ENCODE peak calls at places on chromosomes 3 and 15, in six cellular contexts. One of them, this sample, is unnamed.

GRCh38 chr15:71250936-71251468 is 135.7 kb downstream of the THSD4 start:
- DNase-seq in sigmoid colon: no peak
- DNase-seq in glomerular endothelial cell: no peak
- DNase-seq in iPS-NIHi11: no peak
- DNase-seq in stimulated activated CD8-positive, alpha-beta memory T cell treated with anti-CD3 and anti-CD28 coated beads, Interleukin-4, amount 100 ng/mL, for 24 hours: no peak
- DNase-seq in T-helper 17 cell: no peak
- DNase-seq in this sample: no peak

GRCh38 chr15:76875911-76876310 is 29.2 kb downstream of the SCAPER start:
- DNase-seq in iPS-NIHi11: no peak
- DNase-seq in T-helper 17 cell: no peak
- DNase-seq in sigmoid colon: no peak
- DNase-seq in stimulated activated CD8-positive, alpha-beta memory T cell treated with anti-CD3 and anti-CD28 coated beads, Interleukin-4, amount 100 ng/mL, for 24 hours: no peak
- DNase-seq in glomerular endothelial cell: no peak
- DNase-seq in this sample: no peak

GRCh38 chr15:59266015-59266414 is 59.4 kb downstream of the LDHAL6B start:
- DNase-seq in iPS-NIHi11: no peak
- DNase-seq in T-helper 17 cell: no peak
- DNase-seq in sigmoid colon: no peak
- DNase-seq in stimulated activated CD8-positive, alpha-beta memory T cell treated with anti-CD3 and anti-CD28 coated beads, Interleukin-4, amount 100 ng/mL, for 24 hours: no peak
- DNase-seq in glomerular endothelial cell: no peak
- DNase-seq in this sample: no peak

GRCh38 chr15:81270781-81271491 is 53.0 kb downstream of the STARD5 start:
- DNase-seq in glomerular endothelial cell: no peak
- DNase-seq in sigmoid colon: no peak
- DNase-seq in iPS-NIHi11: no peak
- DNase-seq in T-helper 17 cell: no peak
- DNase-seq in stimulated activated CD8-positive, alpha-beta memory T cell treated with anti-CD3 and anti-CD28 coated beads, Interleukin-4, amount 100 ng/mL, for 24 hours: no peak
- DNase-seq in this sample: no peak

GRCh38 chr15:98994892-98995291 is 12.7 kb downstream of the PGPEP1L start:
- DNase-seq in T-helper 17 cell: no peak
- DNase-seq in iPS-NIHi11: no peak
- DNase-seq in glomerular endothelial cell: no peak
- DNase-seq in stimulated activated CD8-positive, alpha-beta memory T cell treated with anti-CD3 and anti-CD28 coated beads, Interleukin-4, amount 100 ng/mL, for 24 hours: no peak
- DNase-seq in sigmoid colon: no peak
- DNase-seq in this sample: no peak

GRCh38 chr3:156749244-156749643 is 74.9 kb downstream of the TIPARP start:
- DNase-seq in iPS-NIHi11: peak; percentile 42
- DNase-seq in sigmoid colon: no peak
- DNase-seq in stimulated activated CD8-positive, alpha-beta memory T cell treated with anti-CD3 and anti-CD28 coated beads, Interleukin-4, amount 100 ng/mL, for 24 hours: no peak
- DNase-seq in glomerular endothelial cell: no peak
- DNase-seq in T-helper 17 cell: no peak
- DNase-seq in this sample: peak; percentile 64

GRCh38 chr3:140292684-140293083 is 357.7 kb downstream of the CLSTN2 start:
- DNase-seq in stimulated activated CD8-positive, alpha-beta memory T cell treated with anti-CD3 and anti-CD28 coated beads, Interleukin-4, amount 100 ng/mL, for 24 hours: no peak
- DNase-seq in glomerular endothelial cell: no peak
- DNase-seq in iPS-NIHi11: no peak
- DNase-seq in T-helper 17 cell: no peak
- DNase-seq in sigmoid colon: no peak
- DNase-seq in this sample: no peak

GRCh38 chr15:68316061-68316804 is 38.7 kb downstream of the FEM1B start:
- DNase-seq in iPS-NIHi11: peak; percentile 68
- DNase-seq in stimulated activated CD8-positive, alpha-beta memory T cell treated with anti-CD3 and anti-CD28 coated beads, Interleukin-4, amount 100 ng/mL, for 24 hours: no peak
- DNase-seq in glomerular endothelial cell: no peak
- DNase-seq in T-helper 17 cell: no peak
- DNase-seq in sigmoid colon: peak; percentile 58
- DNase-seq in this sample: no peak

GRCh38 chr3:156513619-156514018 is 41.3 kb downstream of the SSR3 start:
- DNase-seq in glomerular endothelial cell: no peak
- DNase-seq in sigmoid colon: no peak
- DNase-seq in iPS-NIHi11: no peak
- DNase-seq in stimulated activated CD8-positive, alpha-beta memory T cell treated with anti-CD3 and anti-CD28 coated beads, Interleukin-4, amount 100 ng/mL, for 24 hours: no peak
- DNase-seq in T-helper 17 cell: no peak
- DNase-seq in this sample: no peak

GRCh38 chr15:41659190-41659589 is 1.0 kb upstream of the MGA start:
- DNase-seq in sigmoid colon: no peak
- DNase-seq in glomerular endothelial cell: no peak
- DNase-seq in stimulated activated CD8-positive, alpha-beta memory T cell treated with anti-CD3 and anti-CD28 coated beads, Interleukin-4, amount 100 ng/mL, for 24 hours: no peak
- DNase-seq in iPS-NIHi11: no peak
- DNase-seq in T-helper 17 cell: no peak
- DNase-seq in this sample: no peak

GRCh38 chr3:61936344-61936937 is 375.1 kb downstream of the PTPRG start:
- DNase-seq in iPS-NIHi11: peak; percentile 49
- DNase-seq in sigmoid colon: no peak
- DNase-seq in glomerular endothelial cell: peak; percentile 27
- DNase-seq in T-helper 17 cell: no peak
- DNase-seq in stimulated activated CD8-positive, alpha-beta memory T cell treated with anti-CD3 and anti-CD28 coated beads, Interleukin-4, amount 100 ng/mL, for 24 hours: no peak
- DNase-seq in this sample: peak; percentile 28

GRCh38 chr15:85479071-85479647 is 98.8 kb downstream of the AKAP13 start:
- DNase-seq in sigmoid colon: no peak
- DNase-seq in iPS-NIHi11: no peak
- DNase-seq in stimulated activated CD8-positive, alpha-beta memory T cell treated with anti-CD3 and anti-CD28 coated beads, Interleukin-4, amount 100 ng/mL, for 24 hours: no peak
- DNase-seq in T-helper 17 cell: no peak
- DNase-seq in glomerular endothelial cell: peak; percentile 63
- DNase-seq in this sample: peak; percentile 35

GRCh38 chr3:136906725-136907124 is 44.7 kb downstream of the NCK1 start:
- DNase-seq in T-helper 17 cell: no peak
- DNase-seq in sigmoid colon: no peak
- DNase-seq in iPS-NIHi11: no peak
- DNase-seq in glomerular endothelial cell: no peak
- DNase-seq in stimulated activated CD8-positive, alpha-beta memory T cell treated with anti-CD3 and anti-CD28 coated beads, Interleukin-4, amount 100 ng/mL, for 24 hours: no peak
- DNase-seq in this sample: no peak

GRCh38 chr3:130081371-130081881 is at the start of gene ALG1L2:
- DNase-seq in iPS-NIHi11: no peak
- DNase-seq in glomerular endothelial cell: peak; percentile 25
- DNase-seq in sigmoid colon: no peak
- DNase-seq in T-helper 17 cell: no peak
- DNase-seq in stimulated activated CD8-positive, alpha-beta memory T cell treated with anti-CD3 and anti-CD28 coated beads, Interleukin-4, amount 100 ng/mL, for 24 hours: no peak
- DNase-seq in this sample: no peak

GRCh38 chr15:68447976-68448755 is 16.2 kb upstream of the ITGA11 start:
- DNase-seq in sigmoid colon: no peak
- DNase-seq in glomerular endothelial cell: no peak
- DNase-seq in T-helper 17 cell: no peak
- DNase-seq in iPS-NIHi11: no peak
- DNase-seq in stimulated activated CD8-positive, alpha-beta memory T cell treated with anti-CD3 and anti-CD28 coated beads, Interleukin-4, amount 100 ng/mL, for 24 hours: no peak
- DNase-seq in this sample: no peak

GRCh38 chr3:72058493-72059081 is 273.6 kb upstream of the PROK2 start:
- DNase-seq in stimulated activated CD8-positive, alpha-beta memory T cell treated with anti-CD3 and anti-CD28 coated beads, Interleukin-4, amount 100 ng/mL, for 24 hours: no peak
- DNase-seq in T-helper 17 cell: no peak
- DNase-seq in sigmoid colon: peak; percentile 70
- DNase-seq in glomerular endothelial cell: no peak
- DNase-seq in iPS-NIHi11: peak; percentile 20
- DNase-seq in this sample: no peak

GRCh38 chr15:100224206-100225185 is 117.3 kb downstream of the ADAMTS17 start:
- DNase-seq in stimulated activated CD8-positive, alpha-beta memory T cell treated with anti-CD3 and anti-CD28 coated beads, Interleukin-4, amount 100 ng/mL, for 24 hours: no peak
- DNase-seq in glomerular endothelial cell: no peak
- DNase-seq in sigmoid colon: no peak
- DNase-seq in T-helper 17 cell: no peak
- DNase-seq in iPS-NIHi11: no peak
- DNase-seq in this sample: peak; percentile 94

GRCh38 chr15:41801850-41802455 is 25.9 kb upstream of the JMJD7 start:
- DNase-seq in sigmoid colon: no peak
- DNase-seq in glomerular endothelial cell: no peak
- DNase-seq in iPS-NIHi11: no peak
- DNase-seq in T-helper 17 cell: no peak
- DNase-seq in stimulated activated CD8-positive, alpha-beta memory T cell treated with anti-CD3 and anti-CD28 coated beads, Interleukin-4, amount 100 ng/mL, for 24 hours: no peak
- DNase-seq in this sample: no peak

GRCh38 chr3:114796796-114797195 is 350.3 kb downstream of the ZBTB20 start:
- DNase-seq in T-helper 17 cell: no peak
- DNase-seq in iPS-NIHi11: no peak
- DNase-seq in stimulated activated CD8-positive, alpha-beta memory T cell treated with anti-CD3 and anti-CD28 coated beads, Interleukin-4, amount 100 ng/mL, for 24 hours: no peak
- DNase-seq in glomerular endothelial cell: no peak
- DNase-seq in sigmoid colon: no peak
- DNase-seq in this sample: no peak

GRCh38 chr15:35379972-35380371 is 166.0 kb downstream of the DPH6 start:
- DNase-seq in stimulated activated CD8-positive, alpha-beta memory T cell treated with anti-CD3 and anti-CD28 coated beads, Interleukin-4, amount 100 ng/mL, for 24 hours: no peak
- DNase-seq in sigmoid colon: no peak
- DNase-seq in T-helper 17 cell: no peak
- DNase-seq in glomerular endothelial cell: no peak
- DNase-seq in iPS-NIHi11: no peak
- DNase-seq in this sample: no peak

GRCh38 chr3:171260430-171260829 is 199.8 kb downstream of the TNIK start:
- DNase-seq in glomerular endothelial cell: no peak
- DNase-seq in T-helper 17 cell: no peak
- DNase-seq in stimulated activated CD8-positive, alpha-beta memory T cell treated with anti-CD3 and anti-CD28 coated beads, Interleukin-4, amount 100 ng/mL, for 24 hours: no peak
- DNase-seq in sigmoid colon: no peak
- DNase-seq in iPS-NIHi11: no peak
- DNase-seq in this sample: no peak

GRCh38 chr3:29324180-29324651 is 43.3 kb downstream of the RBMS3 start:
- DNase-seq in glomerular endothelial cell: peak; percentile 98
- DNase-seq in iPS-NIHi11: no peak
- DNase-seq in T-helper 17 cell: no peak
- DNase-seq in sigmoid colon: peak; percentile 80
- DNase-seq in stimulated activated CD8-positive, alpha-beta memory T cell treated with anti-CD3 and anti-CD28 coated beads, Interleukin-4, amount 100 ng/mL, for 24 hours: no peak
- DNase-seq in this sample: no peak

GRCh38 chr3:60262546-60262945 is 988.7 kb downstream of the FHIT start:
- DNase-seq in T-helper 17 cell: no peak
- DNase-seq in stimulated activated CD8-positive, alpha-beta memory T cell treated with anti-CD3 and anti-CD28 coated beads, Interleukin-4, amount 100 ng/mL, for 24 hours: no peak
- DNase-seq in glomerular endothelial cell: no peak
- DNase-seq in sigmoid colon: no peak
- DNase-seq in iPS-NIHi11: no peak
- DNase-seq in this sample: no peak

GRCh38 chr15:70354260-70354894 is 256.7 kb upstream of the TLE3 start:
- DNase-seq in sigmoid colon: no peak
- DNase-seq in T-helper 17 cell: no peak
- DNase-seq in iPS-NIHi11: no peak
- DNase-seq in glomerular endothelial cell: no peak
- DNase-seq in stimulated activated CD8-positive, alpha-beta memory T cell treated with anti-CD3 and anti-CD28 coated beads, Interleukin-4, amount 100 ng/mL, for 24 hours: no peak
- DNase-seq in this sample: no peak

GRCh38 chr3:164332856-164333802 is 745.2 kb downstream of the SI start:
- DNase-seq in iPS-NIHi11: no peak
- DNase-seq in T-helper 17 cell: no peak
- DNase-seq in stimulated activated CD8-positive, alpha-beta memory T cell treated with anti-CD3 and anti-CD28 coated beads, Interleukin-4, amount 100 ng/mL, for 24 hours: no peak
- DNase-seq in glomerular endothelial cell: no peak
- DNase-seq in sigmoid colon: no peak
- DNase-seq in this sample: no peak

GRCh38 chr15:101149864-101150722 is 101.8 kb downstream of the CHSY1 start:
- DNase-seq in T-helper 17 cell: no peak
- DNase-seq in sigmoid colon: peak; percentile 64
- DNase-seq in stimulated activated CD8-positive, alpha-beta memory T cell treated with anti-CD3 and anti-CD28 coated beads, Interleukin-4, amount 100 ng/mL, for 24 hours: no peak
- DNase-seq in iPS-NIHi11: no peak
- DNase-seq in glomerular endothelial cell: no peak
- DNase-seq in this sample: no peak

GRCh38 chr15:70324001-70324974 is 226.6 kb upstream of the TLE3 start:
- DNase-seq in glomerular endothelial cell: no peak
- DNase-seq in sigmoid colon: peak; percentile 79
- DNase-seq in stimulated activated CD8-positive, alpha-beta memory T cell treated with anti-CD3 and anti-CD28 coated beads, Interleukin-4, amount 100 ng/mL, for 24 hours: no peak
- DNase-seq in iPS-NIHi11: no peak
- DNase-seq in T-helper 17 cell: no peak
- DNase-seq in this sample: no peak

GRCh38 chr3:81744366-81744765 is 17.1 kb downstream of the GBE1 start:
- DNase-seq in sigmoid colon: no peak
- DNase-seq in iPS-NIHi11: no peak
- DNase-seq in stimulated activated CD8-positive, alpha-beta memory T cell treated with anti-CD3 and anti-CD28 coated beads, Interleukin-4, amount 100 ng/mL, for 24 hours: no peak
- DNase-seq in glomerular endothelial cell: no peak
- DNase-seq in T-helper 17 cell: no peak
- DNase-seq in this sample: peak; percentile 78

GRCh38 chr3:1091276-1091675 is 1.5 kb upstream of the CNTN6 start:
- DNase-seq in sigmoid colon: no peak
- DNase-seq in T-helper 17 cell: no peak
- DNase-seq in stimulated activated CD8-positive, alpha-beta memory T cell treated with anti-CD3 and anti-CD28 coated beads, Interleukin-4, amount 100 ng/mL, for 24 hours: no peak
- DNase-seq in iPS-NIHi11: no peak
- DNase-seq in glomerular endothelial cell: no peak
- DNase-seq in this sample: no peak

GRCh38 chr3:67781218-67781617 is 126.8 kb upstream of the SUCLG2 start:
- DNase-seq in T-helper 17 cell: no peak
- DNase-seq in stimulated activated CD8-positive, alpha-beta memory T cell treated with anti-CD3 and anti-CD28 coated beads, Interleukin-4, amount 100 ng/mL, for 24 hours: no peak
- DNase-seq in sigmoid colon: no peak
- DNase-seq in glomerular endothelial cell: no peak
- DNase-seq in iPS-NIHi11: no peak
- DNase-seq in this sample: no peak

GRCh38 chr3:155890671-155891190 is 20.3 kb downstream of the GMPS start:
- DNase-seq in iPS-NIHi11: peak; percentile 17
- DNase-seq in stimulated activated CD8-positive, alpha-beta memory T cell treated with anti-CD3 and anti-CD28 coated beads, Interleukin-4, amount 100 ng/mL, for 24 hours: no peak
- DNase-seq in T-helper 17 cell: no peak
- DNase-seq in sigmoid colon: no peak
- DNase-seq in glomerular endothelial cell: no peak
- DNase-seq in this sample: no peak

GRCh38 chr3:16761576-16761975 is 123.2 kb upstream of the PLCL2 start:
- DNase-seq in T-helper 17 cell: no peak
- DNase-seq in sigmoid colon: no peak
- DNase-seq in glomerular endothelial cell: no peak
- DNase-seq in iPS-NIHi11: no peak
- DNase-seq in stimulated activated CD8-positive, alpha-beta memory T cell treated with anti-CD3 and anti-CD28 coated beads, Interleukin-4, amount 100 ng/mL, for 24 hours: no peak
- DNase-seq in this sample: no peak

GRCh38 chr15:68352401-68353062 is 75.0 kb downstream of the FEM1B start:
- DNase-seq in T-helper 17 cell: no peak
- DNase-seq in sigmoid colon: peak; percentile 90
- DNase-seq in glomerular endothelial cell: peak; percentile 95
- DNase-seq in iPS-NIHi11: no peak
- DNase-seq in stimulated activated CD8-positive, alpha-beta memory T cell treated with anti-CD3 and anti-CD28 coated beads, Interleukin-4, amount 100 ng/mL, for 24 hours: no peak
- DNase-seq in this sample: peak; percentile 67

GRCh38 chr3:123831420-123831819 is 52.7 kb downstream of the MYLK start:
- DNase-seq in iPS-NIHi11: no peak
- DNase-seq in sigmoid colon: no peak
- DNase-seq in glomerular endothelial cell: no peak
- DNase-seq in T-helper 17 cell: no peak
- DNase-seq in stimulated activated CD8-positive, alpha-beta memory T cell treated with anti-CD3 and anti-CD28 coated beads, Interleukin-4, amount 100 ng/mL, for 24 hours: no peak
- DNase-seq in this sample: no peak

GRCh38 chr15:59532770-59533379 is 78.7 kb upstream of the GCNT3 start:
- DNase-seq in iPS-NIHi11: peak; percentile 47
- DNase-seq in T-helper 17 cell: no peak
- DNase-seq in sigmoid colon: peak; percentile 14
- DNase-seq in glomerular endothelial cell: no peak
- DNase-seq in stimulated activated CD8-positive, alpha-beta memory T cell treated with anti-CD3 and anti-CD28 coated beads, Interleukin-4, amount 100 ng/mL, for 24 hours: no peak
- DNase-seq in this sample: no peak

GRCh38 chr15:67228286-67228685 is 26.2 kb downstream of the AAGAB start:
- DNase-seq in glomerular endothelial cell: no peak
- DNase-seq in stimulated activated CD8-positive, alpha-beta memory T cell treated with anti-CD3 and anti-CD28 coated beads, Interleukin-4, amount 100 ng/mL, for 24 hours: no peak
- DNase-seq in T-helper 17 cell: no peak
- DNase-seq in sigmoid colon: no peak
- DNase-seq in iPS-NIHi11: no peak
- DNase-seq in this sample: no peak

GRCh38 chr3:32076566-32076965 is 29.9 kb upstream of the GPD1L start:
- DNase-seq in sigmoid colon: no peak
- DNase-seq in iPS-NIHi11: no peak
- DNase-seq in stimulated activated CD8-positive, alpha-beta memory T cell treated with anti-CD3 and anti-CD28 coated beads, Interleukin-4, amount 100 ng/mL, for 24 hours: no peak
- DNase-seq in T-helper 17 cell: no peak
- DNase-seq in glomerular endothelial cell: no peak
- DNase-seq in this sample: no peak

GRCh38 chr3:192169332-192169915 is 557.9 kb downstream of the FGF12 start:
- DNase-seq in sigmoid colon: no peak
- DNase-seq in stimulated activated CD8-positive, alpha-beta memory T cell treated with anti-CD3 and anti-CD28 coated beads, Interleukin-4, amount 100 ng/mL, for 24 hours: no peak
- DNase-seq in glomerular endothelial cell: no peak
- DNase-seq in T-helper 17 cell: no peak
- DNase-seq in iPS-NIHi11: no peak
- DNase-seq in this sample: no peak

GRCh38 chr3:13274125-13274873 is 145.8 kb downstream of the NUP210 start:
- DNase-seq in glomerular endothelial cell: no peak
- DNase-seq in stimulated activated CD8-positive, alpha-beta memory T cell treated with anti-CD3 and anti-CD28 coated beads, Interleukin-4, amount 100 ng/mL, for 24 hours: no peak
- DNase-seq in sigmoid colon: peak; percentile 65
- DNase-seq in iPS-NIHi11: no peak
- DNase-seq in T-helper 17 cell: no peak
- DNase-seq in this sample: no peak

This sample was measured in COLO829.